ENCODE peak calls at places on chromosomes 3 and 15, in four cellular contexts. G is left ventricle myocardium inferior, R is A549, D is dorsolateral prefrontal cortex. N is an unnamed sample.

GRCh38 chr3:183202004-183202722 is 39.6 kb upstream of the LAMP3 start:
- DNase-seq in G (no peak), D (no peak), R (no peak), N (no peak)

GRCh38 chr3:55416381-55416821 is 70.7 kb downstream of the WNT5A start:
- DNase-seq in G (no peak), D (no peak), R (peak; percentile 22), N (no peak)

GRCh38 chr15:89812126-89812846 is 2.4 kb downstream of the ANPEP start:
- DNase-seq in G (peak; percentile 73), D (no peak), R (peak; percentile 31), N (no peak)

GRCh38 chr3:45610129-45610528 is 15.6 kb downstream of the LIMD1 start:
- DNase-seq in G (no peak), D (no peak), R (no peak), N (no peak)

GRCh38 chr3:39141211-39141995 is 12.0 kb downstream of the CSRNP1 start:
- DNase-seq in G (no peak), R (no peak), D (no peak), N (no peak)

GRCh38 chr3:50297384-50297775 is 1.8 kb downstream of the HYAL3 start:
- DNase-seq in D (no peak), G (peak; percentile 19), R (no peak), N (no peak)

GRCh38 chr3:190345027-190345821 is 23.0 kb upstream of the CLDN1 start:
- DNase-seq in R (peak; percentile 96), G (peak; percentile 16), D (no peak), N (no peak)

GRCh38 chr15:50506121-50506520 is 40.3 kb downstream of the USP50 start:
- DNase-seq in R (no peak), D (no peak), G (no peak), N (no peak)

GRCh38 chr15:90674476-90674875 is 42.7 kb upstream of the BLM start:
- DNase-seq in R (no peak), D (no peak), G (no peak), N (no peak)

GRCh38 chr15:74420193-74420905 is 13.4 kb downstream of the SEMA7A start:
- DNase-seq in D (no peak), G (peak; percentile 38), R (peak; percentile 10), N (no peak)

GRCh38 chr15:52503788-52504496 is 24.7 kb downstream of the MYO5A start:
- DNase-seq in D (no peak), G (no peak), R (no peak), N (no peak)

GRCh38 chr3:8565376-8565775 is 63.8 kb downstream of the LMCD1 start:
- DNase-seq in D (no peak), R (no peak), G (no peak), N (no peak)

GRCh38 chr3:52490938-52491526 is 4.1 kb upstream of the STAB1 start:
- DNase-seq in D (peak; percentile 27), G (peak; percentile 50), R (no peak), N (no peak)

GRCh38 chr15:87741350-87741749 is 515.2 kb downstream of the NTRK3 start:
- DNase-seq in G (no peak), D (no peak), R (no peak), N (no peak)

GRCh38 chr3:61168286-61168685 is 83.0 kb downstream of the FHIT start:
- DNase-seq in R (no peak), G (no peak), D (no peak), N (no peak)

GRCh38 chr3:141274411-141275031 is 42.9 kb downstream of the PXYLP1 start:
- DNase-seq in R (no peak), G (no peak), D (no peak), N (no peak)

GRCh38 chr3:3665961-3666640 is 133.1 kb upstream of the LRRN1 start:
- DNase-seq in D (no peak), G (peak; percentile 63), R (no peak), N (no peak)

GRCh38 chr3:173739716-173740115 is 342.2 kb downstream of the NLGN1 start:
- DNase-seq in G (no peak), D (no peak), R (no peak), N (no peak)

GRCh38 chr3:178808748-178809147 is 262.9 kb downstream of the ZMAT3 start:
- DNase-seq in D (no peak), R (no peak), G (no peak), N (no peak)

GRCh38 chr15:90099072-90099867 is 3.0 kb downstream of the IDH2 start:
- DNase-seq in G (no peak), R (no peak), D (no peak), N (no peak)

GRCh38 chr15:94602771-94603474 is 371.6 kb downstream of the MCTP2 start:
- DNase-seq in G (no peak), R (no peak), D (no peak), N (no peak)

GRCh38 chr3:158845748-158846350 is 44.0 kb downstream of the MFSD1 start:
- DNase-seq in D (no peak), R (peak; percentile 49), G (no peak), N (no peak)

GRCh38 chr3:55813268-55814097 is 326.4 kb upstream of the WNT5A start:
- DNase-seq in R (no peak), G (no peak), D (no peak), N (no peak)

GRCh38 chr15:96947830-96948229 is 617.3 kb downstream of the NR2F2 start:
- DNase-seq in D (no peak), G (no peak), R (no peak), N (no peak)

GRCh38 chr3:129211772-129212171 is 28.1 kb upstream of the CNBP start:
- DNase-seq in G (peak; percentile 67), R (peak; percentile 96), D (no peak), N (no peak)

GRCh38 chr3:172659246-172660002 is 51.4 kb downstream of the NCEH1 start:
- DNase-seq in R (peak; percentile 17), D (no peak), G (no peak), N (no peak)

GRCh38 chr3:146594843-146595482 is 10.2 kb downstream of the PLSCR5 start:
- DNase-seq in R (peak; percentile 33), D (no peak), G (no peak), N (no peak)

GRCh38 chr3:129526121-129526900 is 2.1 kb upstream of the RHO start:
- DNase-seq in R (no peak), G (no peak), D (no peak), N (no peak)

GRCh38 chr3:50562866-50563265 is 4.7 kb downstream of the C3orf18 start:
- DNase-seq in G (no peak), R (no peak), D (no peak), N (no peak)

GRCh38 chr3:169619793-169620192 is 43.7 kb downstream of the MECOM start:
- DNase-seq in R (no peak), G (no peak), D (no peak), N (no peak)

GRCh38 chr15:90210593-90210992 is 9.5 kb downstream of the SEMA4B start:
- DNase-seq in D (no peak), G (peak; percentile 47), R (no peak), N (no peak)

GRCh38 chr3:107142171-107142570 is 235.1 kb upstream of the CCDC54 start:
- DNase-seq in G (no peak), D (no peak), R (no peak), N (no peak)

DNA sequence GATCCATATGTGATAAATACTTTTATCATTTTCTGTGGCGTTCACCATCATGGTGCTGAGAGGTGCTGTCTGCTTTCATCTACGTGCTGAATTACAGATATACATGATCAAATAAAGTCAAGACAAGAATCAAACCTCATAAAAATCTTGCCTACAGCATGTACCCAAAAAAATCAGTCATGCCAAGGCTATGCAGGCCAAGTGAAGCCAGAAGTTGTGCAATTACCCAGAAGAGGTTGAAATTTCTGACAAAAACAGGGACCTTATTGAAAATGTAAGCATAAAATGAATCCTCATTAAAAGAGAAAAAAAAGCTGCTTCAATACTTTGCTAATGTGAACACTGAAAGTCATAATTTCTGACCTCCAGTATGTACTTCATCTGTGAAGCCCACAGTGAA is 10.7 kb upstream of the MEF2A start:
- DNase-seq in G (no peak), R (no peak), D (no peak), N (no peak)
- H3K27ac ChIP-seq in G (no peak overlapping the region), R (no peak overlapping the region), D (no peak overlapping the region), N (no peak overlapping the region)

GRCh38 chr15:101201411-101202174 is 50.3 kb downstream of the CHSY1 start:
- DNase-seq in G (peak; percentile 87), D (peak; percentile 89), R (peak; percentile 93), N (peak; percentile 59)

GRCh38 chr15:101206173-101206572 is 45.7 kb downstream of the CHSY1 start:
- DNase-seq in G (no peak), D (no peak), R (no peak), N (no peak)

GRCh38 chr15:101204744-101205535 is 46.9 kb downstream of the CHSY1 start:
- DNase-seq in R (no peak), G (no peak), D (no peak), N (no peak)

GRCh38 chr15:101203029-101203428 is 48.8 kb downstream of the CHSY1 start:
- DNase-seq in D (no peak), G (no peak), R (no peak), N (no peak)

GRCh38 chr15:101203607-101204006 is 48.2 kb downstream of the CHSY1 start:
- DNase-seq in R (no peak), G (no peak), D (no peak), N (no peak)
- H3K27ac ChIP-seq in R (no peak overlapping the region), G (peak overlapping the region; percentile 3), D (no peak overlapping the region), N (no peak overlapping the region)

DNA sequence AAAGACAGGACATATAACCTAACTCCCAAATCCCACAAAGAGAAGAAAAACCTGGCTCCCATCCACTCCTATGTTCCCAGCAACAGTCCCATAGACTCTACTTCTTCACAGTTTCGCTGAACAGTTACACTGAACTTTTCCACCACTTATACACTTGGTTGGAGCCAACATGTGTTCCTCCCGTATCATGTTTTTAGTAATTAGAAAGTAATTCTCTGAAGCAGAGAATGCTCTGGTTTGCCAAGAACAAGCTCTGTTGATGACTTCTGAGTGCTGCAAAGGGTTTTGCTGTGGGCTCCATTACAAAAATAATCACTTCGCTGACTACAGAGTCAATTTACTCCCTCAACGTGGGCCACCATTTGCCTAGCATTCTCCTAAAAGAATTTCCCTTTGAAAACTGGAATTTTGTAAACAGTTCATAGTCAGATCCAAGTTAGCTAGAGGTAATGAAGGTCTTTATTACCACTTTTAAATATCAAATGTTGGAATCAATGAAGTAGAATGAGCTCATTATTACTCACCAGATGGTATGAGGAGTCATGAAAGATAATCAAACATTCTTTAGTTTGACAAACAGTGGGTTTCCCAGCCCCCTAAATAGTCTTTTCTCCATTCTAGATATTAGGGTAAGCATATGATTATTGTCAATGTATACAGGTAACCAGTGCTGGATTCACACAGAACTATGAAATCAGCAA is 455.8 kb upstream of the THBS1 start:
- DNase-seq in D (no peak), R (no peak), G (no peak), N (no peak)
- H3K27ac ChIP-seq in D (no peak overlapping the region), R (peak overlapping the region; percentile 87), G (peak overlapping the region; percentile 2), N (no peak overlapping the region)

GRCh38 chr15:44566176-44566575 is 29.2 kb downstream of the EIF3J start:
- DNase-seq in G (no peak), D (no peak), R (no peak), N (no peak)

GRCh38 chr15:44568338-44568737 is 31.4 kb downstream of the EIF3J start:
- DNase-seq in G (no peak), D (no peak), R (no peak), N (no peak)

GRCh38 chr15:44569316-44569715 is 32.4 kb downstream of the EIF3J start:
- DNase-seq in G (no peak), D (no peak), R (no peak), N (no peak)

GRCh38 chr15:44565387-44566169 is 28.6 kb downstream of the EIF3J start:
- DNase-seq in D (no peak), G (no peak), R (peak; percentile 11), N (no peak)
- H3K27ac ChIP-seq in D (peak overlapping the region; percentile 25), G (no peak overlapping the region), R (no peak overlapping the region), N (no peak overlapping the region)

GRCh38 chr15:45521596-45522167 is 873 bp downstream of the SLC30A4 start:
- DNase-seq in G (no peak), R (peak; percentile 6), D (no peak), N (no peak)
- H3K27ac ChIP-seq in G (peak overlapping the region; percentile 91), R (peak overlapping the region; percentile 80), D (peak overlapping the region; percentile 93), N (peak overlapping the region; percentile 90)

N was measured in substantia nigra.